ENCODE peak calls at places on chromosomes 12 and 14, in four cellular contexts. R is iPS DF 6.9, Y is lung, K is heart right ventricle. Q is an unnamed sample.
A peak's percentile ranks its signal among the peaks of the same experiment; 100 is the strongest.

GRCh38 chr12:27595231-27595642 is 71.2 kb downstream of the PPFIBP1 start:
- DNase-seq in R (no peak), K (peak; percentile 84), Y (no peak), Q (no peak)

GRCh38 chr12:128956755-128957154 is 103.5 kb downstream of the GLT1D1 start:
- DNase-seq in R (no peak), K (no peak), Y (no peak), Q (no peak)

GRCh38 chr12:115375188-115375991 is 691.4 kb upstream of the TBX3 start:
- DNase-seq in R (no peak), K (no peak), Y (no peak), Q (peak; percentile 62)

GRCh38 chr12:50246873-50247612 is 36.3 kb downstream of the LIMA1 start:
- DNase-seq in K (peak; percentile 86), R (no peak), Y (peak; percentile 67), Q (peak; percentile 95)

GRCh38 chr12:15227004-15227679 is 5.9 kb upstream of the RERG start:
- DNase-seq in K (no peak), Y (peak; percentile 41), R (no peak), Q (no peak)

GRCh38 chr12:49190317-49190716 is 1.4 kb upstream of the TUBA1A start:
- DNase-seq in K (no peak), Y (no peak), R (no peak), Q (no peak)

GRCh38 chr12:100733817-100734593 is 60.6 kb upstream of the ANO4 start:
- DNase-seq in R (no peak), Y (no peak), K (no peak), Q (peak; percentile 3)

GRCh38 chr12:22047495-22047894 is 1.5 kb downstream of the CMAS start:
- DNase-seq in R (no peak), K (no peak), Y (no peak), Q (no peak)

GRCh38 chr12:46134852-46135251 is 134.0 kb downstream of the SLC38A1 start:
- DNase-seq in K (no peak), R (no peak), Y (no peak), Q (no peak)

GRCh38 chr12:85448548-85449139 is 168.6 kb downstream of the ALX1 start:
- DNase-seq in R (no peak), K (no peak), Y (no peak), Q (no peak)

GRCh38 chr12:57731411-57732080 is 7.0 kb downstream of the AGAP2 start:
- DNase-seq in R (no peak), K (no peak), Y (no peak), Q (peak; percentile 94)

GRCh38 chr14:104469591-104469990 is 110.0 kb upstream of the C14orf180 start:
- DNase-seq in Y (no peak), R (no peak), K (no peak), Q (no peak)

GRCh38 chr12:124684971-124685688 is 117.7 kb upstream of the NCOR2 start:
- DNase-seq in Y (no peak), K (no peak), R (no peak), Q (no peak)

GRCh38 chr12:124684496-124684895 is 117.1 kb upstream of the NCOR2 start:
- DNase-seq in K (no peak), Y (no peak), R (no peak), Q (no peak)

GRCh38 chr12:124686001-124686884 is 118.8 kb upstream of the NCOR2 start:
- DNase-seq in R (no peak), Y (no peak), K (no peak), Q (peak; percentile 77)

GRCh38 chr12:124686885-124687694 is 119.7 kb upstream of the NCOR2 start:
- DNase-seq in Y (no peak), R (no peak), K (no peak), Q (no peak)

DNA sequence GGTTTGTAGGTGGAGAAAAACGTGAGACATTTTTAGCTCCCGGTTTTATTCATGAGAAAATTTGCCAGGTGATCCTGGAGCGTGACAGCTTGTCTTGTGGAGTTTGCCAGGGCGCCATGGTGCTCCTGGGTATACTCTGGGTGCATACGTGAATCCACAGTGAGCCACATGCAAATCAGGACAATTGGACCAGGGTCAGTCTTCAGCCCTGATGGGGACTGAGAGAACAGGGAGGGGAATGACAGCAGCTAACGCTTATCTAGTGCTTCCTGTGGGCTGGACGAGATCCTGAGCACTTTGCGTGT is 118.2 kb upstream of the NCOR2 start:
- DNase-seq in K (no peak), R (no peak), Y (no peak), Q (no peak)
- H3K9me3 ChIP-seq in K (no peaks in the 10 kb centered on the region), R (no peaks in the 10 kb centered on the region), Y (no peaks in the 10 kb centered on the region), Q (no peaks in the 10 kb centered on the region)

GRCh38 chr12:133058203-133059125 is 21.2 kb downstream of the ZNF84 start:
- DNase-seq in K (no peak), Y (no peak), R (no peak), Q (no peak)

GRCh38 chr12:133061954-133062353 is 18.8 kb upstream of the ZNF140 start:
- DNase-seq in Y (no peak), R (no peak), K (no peak), Q (no peak)

DNA sequence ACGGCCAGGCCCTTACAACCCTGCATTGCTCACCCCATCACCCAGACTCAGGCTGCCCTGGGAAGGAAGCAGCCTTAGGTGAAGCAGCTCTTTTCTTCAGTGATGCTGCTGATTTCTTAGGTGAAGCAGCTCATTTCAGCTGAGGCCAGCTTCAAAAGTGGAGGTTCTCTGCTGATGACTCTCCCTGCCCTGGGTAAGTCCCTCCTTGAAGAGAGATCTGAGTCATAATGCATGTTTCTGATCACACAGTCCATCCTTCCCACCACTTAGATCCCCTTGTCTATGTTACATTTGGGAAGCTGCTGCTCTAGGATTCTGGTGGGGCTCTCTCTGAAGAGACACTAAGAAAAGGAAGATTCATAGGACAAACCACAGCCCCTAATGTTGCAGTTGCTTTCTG is 17.2 kb upstream of the ZNF140 start:
- DNase-seq in Y (no peak), R (no peak), K (no peak), Q (no peak)
- H3K9me3 ChIP-seq in Y (peaks cover 44% of the 10 kb centered on the region), R (peaks cover 13% of the 10 kb centered on the region), K (peaks cover 100% of the 10 kb centered on the region), Q (peaks cover 35% of the 10 kb centered on the region)

DNA sequence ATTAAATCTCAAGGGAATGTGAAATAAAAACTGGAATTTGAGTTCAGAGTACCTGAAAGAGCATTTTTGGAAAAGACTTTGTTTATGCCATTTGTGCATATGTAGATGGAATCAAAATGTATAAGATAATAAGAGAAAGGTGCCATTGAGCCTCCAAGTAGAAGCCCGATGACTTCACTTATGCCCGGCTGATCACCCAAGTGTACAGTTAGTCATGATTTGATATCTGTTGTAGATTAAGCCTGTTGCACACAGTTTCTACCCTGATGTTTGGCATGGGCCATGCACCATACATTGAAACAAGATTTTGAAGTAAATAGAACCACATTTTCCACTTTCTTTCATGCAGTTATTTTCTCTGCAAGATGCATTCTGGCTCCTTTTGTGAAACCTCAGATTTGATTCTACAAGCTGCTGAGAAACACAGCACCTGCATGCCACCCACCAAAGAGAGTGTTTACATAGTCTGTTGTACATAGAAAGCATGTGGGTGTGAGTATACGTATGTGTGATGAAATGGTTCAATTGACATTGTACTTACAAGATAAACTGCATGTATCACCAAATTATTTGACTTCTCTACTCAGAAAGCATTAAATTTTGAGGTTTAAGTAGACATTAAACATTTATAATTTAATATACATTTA is 772.5 kb downstream of the DIO2 start:
- DNase-seq in K (no peak), R (no peak), Y (no peak), Q (no peak)
- H3K9me3 ChIP-seq in K (no peaks in the 10 kb centered on the region), R (no peaks in the 10 kb centered on the region), Y (no peaks in the 10 kb centered on the region), Q (no peaks in the 10 kb centered on the region)

GRCh38 chr14:20191396-20191795 is 700 bp downstream of the OR11G2 start:
- DNase-seq in R (no peak), K (no peak), Y (no peak), Q (no peak)
- H3K9me3 ChIP-seq in R (peaks cover 7% of the 10 kb centered on the region), K (no peaks in the 10 kb centered on the region), Y (no peaks in the 10 kb centered on the region), Q (no peaks in the 10 kb centered on the region)